ENCODE peak calls at places on chromosomes 16 and 17, in ten cellular contexts. A is progenitor cell of endocrine pancreas; G is NCI-H526 treated with DMSO at 0.1 percent for 48 hours; R is smooth muscle cell of the brain vasculature; F is stimulated activated CD8-positive, alpha-beta memory T cell treated with anti-CD3 and anti-CD28 coated beads, Interleukin-15, amount 100 ng/mL, for 48 hours; K is body of pancreas; Y is M059J; O is GM10248; Q is fibroblast of lung; S is HL-60. J is an unnamed sample.

GRCh38 chr17:4548061-4548461 is 7.1 kb downstream of the MYBBP1A start:
- DNase-seq in A (no peak), G (no peak), R (no peak), F (no peak), K (no peak), Y (no peak), O (no peak), Q (no peak), S (no peak), J (no peak)

GRCh38 chr17:40179923-40180659 is 2.8 kb downstream of the RAPGEFL1 start:
- DNase-seq in A (no peak), G (no peak), R (no peak), F (no peak), K (no peak), Y (peak; percentile 37), O (no peak), Q (peak; percentile 40), S (no peak), J (peak; percentile 82)

GRCh38 chr16:86667035-86667434 is 88.7 kb downstream of the FOXL1 start:
- DNase-seq in A (no peak), G (no peak), R (no peak), F (no peak), K (no peak), Y (no peak), O (no peak), Q (no peak), S (no peak), J (no peak)

GRCh38 chr17:79537061-79537460 is 73.8 kb downstream of the RBFOX3 start:
- DNase-seq in A (no peak), G (no peak), R (no peak), F (no peak), K (no peak), Y (no peak), O (no peak), Q (no peak), S (no peak), J (no peak)

GRCh38 chr16:72501739-72502653 is 330.0 kb upstream of the PMFBP1 start:
- DNase-seq in A (peak; percentile 36), G (peak; percentile 24), R (peak; percentile 66), F (peak; percentile 10), K (peak; percentile 21), Y (peak; percentile 72), O (peak; percentile 61), Q (peak; percentile 85), S (peak; percentile 15), J (peak; percentile 71)

GRCh38 chr17:17353625-17354484 is 50.7 kb downstream of the NT5M start:
- DNase-seq in A (no peak), G (no peak), R (no peak), F (no peak), K (no peak), Y (no peak), O (no peak), Q (no peak), S (no peak), J (no peak)

GRCh38 chr16:22848451-22848850 is 34.5 kb downstream of the HS3ST2 start:
- DNase-seq in A (no peak), G (no peak), R (no peak), F (no peak), K (no peak), Y (no peak), O (no peak), Q (no peak), S (no peak), J (no peak)

GRCh38 chr17:44204453-44204882 is 4.8 kb upstream of the ATXN7L3 start:
- DNase-seq in A (no peak), G (no peak), R (no peak), F (no peak), K (no peak), Y (peak; percentile 73), O (no peak), Q (peak; percentile 70), S (no peak), J (peak; percentile 79)

GRCh38 chr17:76398523-76399174 is 14.2 kb downstream of the SPHK1 start:
- DNase-seq in A (no peak), G (no peak), R (no peak), F (no peak), K (no peak), Y (peak; percentile 85), O (no peak), Q (no peak), S (peak; percentile 15), J (no peak)

GRCh38 chr16:19116711-19117449 is 3.1 kb downstream of the ITPRIPL2 start:
- DNase-seq in A (no peak), G (no peak), R (no peak), F (no peak), K (no peak), Y (peak; percentile 41), O (no peak), Q (peak; percentile 23), S (no peak), J (no peak)

GRCh38 chr16:56943761-56944375 is 11.9 kb downstream of the HERPUD1 start:
- DNase-seq in A (no peak), G (no peak), R (no peak), F (no peak), K (no peak), Y (no peak), O (no peak), Q (no peak), S (no peak), J (no peak)

GRCh38 chr17:77842148-77842905 is 116.2 kb upstream of the TNRC6C start:
- DNase-seq in A (no peak), G (no peak), R (no peak), F (no peak), K (no peak), Y (peak; percentile 54), O (no peak), Q (no peak), S (peak; percentile 22), J (peak; percentile 65)

GRCh38 chr16:19386555-19386954 is 31.1 kb upstream of the TMC5 start:
- DNase-seq in A (no peak), G (no peak), R (no peak), F (no peak), K (no peak), Y (no peak), O (no peak), Q (no peak), S (no peak), J (no peak)

GRCh38 chr16:1108299-1109252 is 12.5 kb upstream of the C1QTNF8 start:
- DNase-seq in A (no peak), G (no peak), R (no peak), F (no peak), K (peak; percentile 90), Y (peak; percentile 48), O (no peak), Q (peak; percentile 29), S (no peak), J (no peak)

GRCh38 chr17:82587234-82588086 is 60.8 kb downstream of the WDR45B start:
- DNase-seq in A (no peak), G (no peak), R (no peak), F (no peak), K (no peak), Y (no peak), O (no peak), Q (no peak), S (no peak), J (no peak)

J was measured in EL.